ENCODE peak calls at places on chromosomes 6 and 20, in seven cellular contexts. V, I, O, C, X, J and M are unnamed samples.

GRCh38 chr6:33080127-33081089 is 4.6 kb downstream of the HLA-DPB1 start:
- DNase-seq in V (peak), I (peak), O (peak), C (no peak), X (peak), J (peak), M (peak)

GRCh38 chr20:57713951-57714350 is 4.1 kb upstream of the PMEPA1 start:
- DNase-seq in V (no peak), I (no peak), O (no peak), C (no peak), X (no peak), J (no peak), M (no peak)

GRCh38 chr20:43415661-43416430 is 41.9 kb upstream of the SRSF6 start:
- DNase-seq in V (no peak), I (no peak), O (no peak), C (peak), X (no peak), J (peak), M (no peak)

GRCh38 chr20:58898629-58899028 is 46.1 kb downstream of the GNAS start:
- DNase-seq in V (no peak), I (no peak), O (no peak), C (no peak), X (no peak), J (no peak), M (no peak)

GRCh38 chr6:20630617-20631448 is 96.6 kb downstream of the CDKAL1 start:
- DNase-seq in V (no peak), I (no peak), O (no peak), C (no peak), X (no peak), J (peak), M (no peak)

GRCh38 chr20:62570403-62570802 is 71.9 kb upstream of the SLCO4A1 start:
- DNase-seq in V (no peak), I (no peak), O (no peak), C (no peak), X (no peak), J (no peak), M (no peak)

GRCh38 chr20:20207291-20207690 is 155.0 kb downstream of the CFAP61 start:
- DNase-seq in V (no peak), I (no peak), O (no peak), C (no peak), X (peak), J (peak), M (no peak)

GRCh38 chr20:24972341-24972740 is 20.2 kb downstream of the APMAP start:
- DNase-seq in V (no peak), I (no peak), O (no peak), C (no peak), X (no peak), J (no peak), M (no peak)

GRCh38 chr6:12291785-12292604 is 1.8 kb downstream of the EDN1 start:
- DNase-seq in V (peak), I (peak), O (peak), C (no peak), X (peak), J (peak), M (peak)

GRCh38 chr6:157225575-157225995 is 97.7 kb downstream of the TMEM242 start:
- DNase-seq in V (no peak), I (no peak), O (peak), C (no peak), X (no peak), J (no peak), M (no peak)

GRCh38 chr20:62405108-62405980 is 1.7 kb downstream of the CABLES2 start:
- DNase-seq in V (peak), I (no peak), O (no peak), C (peak), X (peak), J (peak), M (peak)

GRCh38 chr6:16184129-16184528 is 54.3 kb upstream of the GMPR start:
- DNase-seq in V (peak), I (no peak), O (no peak), C (peak), X (peak), J (peak), M (peak)

GRCh38 chr6:15246217-15247211 is 645 bp downstream of the JARID2 start:
- DNase-seq in V (peak), I (no peak), O (no peak), C (no peak), X (no peak), J (no peak), M (peak)

DNA sequence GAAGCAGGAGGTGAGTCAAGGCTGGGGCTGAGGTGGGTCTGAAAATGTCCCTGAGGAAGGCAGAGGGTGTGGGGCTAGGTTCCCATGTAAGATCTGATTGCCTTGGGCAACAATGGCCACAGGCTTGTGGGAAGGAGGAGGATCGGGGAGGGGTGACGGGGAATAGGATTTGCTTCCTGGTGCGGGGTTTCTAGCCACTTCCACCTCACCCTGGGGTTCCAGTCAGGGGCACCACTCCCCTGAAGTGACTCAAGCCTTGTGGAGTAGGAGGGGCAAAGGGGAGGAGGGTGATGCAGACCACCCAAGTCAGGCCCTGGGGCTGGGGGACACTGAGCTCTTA is 12.2 kb upstream of the SPDEF start:
- DNase-seq in V (no peak), I (no peak), O (no peak), C (no peak), X (no peak), J (no peak), M (no peak)
- H2AK5ac ChIP-seq in V (no peak), I (peak), O (no peak), C (no peak), X (no peak), J (no peak), M (no peak)

GRCh38 chr20:60147004-60147403 is 188.8 kb downstream of the CDH26 start:
- DNase-seq in V (no peak), I (no peak), O (no peak), C (no peak), X (no peak), J (no peak), M (no peak)
- H2AK5ac ChIP-seq in V (no peak), I (no peak), O (no peak), C (no peak), X (no peak), J (no peak), M (no peak)

DNA sequence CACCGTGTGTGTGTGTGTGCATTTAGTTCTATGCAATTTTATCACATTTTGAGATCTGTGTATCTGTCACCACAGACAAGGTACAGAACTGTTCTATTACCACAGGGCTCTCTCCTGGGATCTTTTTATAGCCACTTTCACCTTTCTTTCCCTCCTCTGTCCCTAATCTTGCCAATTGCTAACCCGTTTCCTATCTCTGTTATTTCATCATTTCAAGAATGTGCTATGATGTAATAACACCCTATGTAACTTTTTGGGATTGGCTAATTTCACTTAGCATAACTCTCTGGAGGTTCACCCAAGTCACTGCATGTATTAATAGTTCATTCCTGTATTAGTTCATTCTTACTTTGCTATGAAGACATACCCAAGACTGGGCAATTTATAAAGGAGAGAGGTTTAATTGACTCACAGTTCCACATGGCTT is 657.7 kb downstream of the QKI start:
- DNase-seq in V (no peak), I (no peak), O (no peak), C (no peak), X (no peak), J (no peak), M (no peak)
- H2AK5ac ChIP-seq in V (no peak), I (no peak), O (no peak), C (no peak), X (no peak), J (no peak), M (no peak)

DNA sequence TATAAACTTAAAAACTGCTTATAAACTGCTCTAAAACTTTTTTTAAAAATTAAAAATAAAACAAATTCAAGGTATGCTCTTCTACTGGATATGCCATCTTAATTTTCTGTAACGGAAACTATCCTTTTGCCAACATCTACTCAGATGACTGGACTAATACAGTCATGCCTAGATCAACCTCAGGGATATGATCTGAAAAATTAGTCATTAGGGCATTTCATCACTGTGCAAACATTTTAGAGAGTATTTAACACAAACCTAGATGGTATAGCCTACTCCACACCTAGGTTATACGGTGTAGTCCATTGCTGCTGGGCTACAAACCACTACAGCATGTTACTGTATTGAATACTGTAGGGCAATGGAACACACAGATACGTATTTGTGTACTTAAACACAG is 64.8 kb downstream of the TRIM27 start:
- DNase-seq in V (no peak), I (no peak), O (no peak), C (no peak), X (no peak), J (no peak), M (no peak)
- H2AK5ac ChIP-seq in V (no peak), I (no peak), O (no peak), C (no peak), X (no peak), J (no peak), M (no peak)

GRCh38 chr6:139391709-139392108 is 17.3 kb upstream of the CITED2 start:
- DNase-seq in V (no peak), I (no peak), O (no peak), C (no peak), X (no peak), J (no peak), M (no peak)
- H2AK5ac ChIP-seq in V (no peak), I (no peak), O (no peak), C (no peak), X (no peak), J (no peak), M (peak)

GRCh38 chr6:136980070-136980469 is 58.0 kb downstream of the SLC35D3 start:
- DNase-seq in V (no peak), I (no peak), O (no peak), C (no peak), X (no peak), J (no peak), M (no peak)
- H2AK5ac ChIP-seq in V (no peak), I (no peak), O (no peak), C (no peak), X (no peak), J (no peak), M (no peak)

GRCh38 chr20:50200482-50201104 is 10.0 kb downstream of the CEBPB start:
- DNase-seq in V (no peak), I (no peak), O (no peak), C (no peak), X (no peak), J (no peak), M (no peak)

GRCh38 chr20:50202677-50203076 is 12.0 kb downstream of the CEBPB start:
- DNase-seq in V (peak), I (no peak), O (no peak), C (no peak), X (no peak), J (no peak), M (no peak)

GRCh38 chr20:50207026-50207425 is 16.4 kb downstream of the CEBPB start:
- DNase-seq in V (no peak), I (no peak), O (no peak), C (peak), X (no peak), J (no peak), M (no peak)

GRCh38 chr20:50208085-50208491 is 17.5 kb downstream of the CEBPB start:
- DNase-seq in V (no peak), I (no peak), O (no peak), C (no peak), X (no peak), J (no peak), M (no peak)

GRCh38 chr20:50203951-50204937 is 13.6 kb downstream of the CEBPB start:
- DNase-seq in V (no peak), I (no peak), O (no peak), C (no peak), X (no peak), J (no peak), M (no peak)
- H2AK5ac ChIP-seq in V (no peak), I (no peak), O (no peak), C (no peak), X (no peak), J (no peak), M (no peak)

GRCh38 chr6:154792761-154793160 is 59.5 kb downstream of the SCAF8 start:
- DNase-seq in V (no peak), I (no peak), O (no peak), C (peak), X (no peak), J (no peak), M (peak)

GRCh38 chr6:154796484-154796883 is 63.3 kb downstream of the SCAF8 start:
- DNase-seq in V (no peak), I (no peak), O (no peak), C (no peak), X (no peak), J (peak), M (no peak)

GRCh38 chr6:154800338-154800737 is 67.1 kb downstream of the SCAF8 start:
- DNase-seq in V (no peak), I (no peak), O (no peak), C (no peak), X (no peak), J (no peak), M (no peak)

DNA sequence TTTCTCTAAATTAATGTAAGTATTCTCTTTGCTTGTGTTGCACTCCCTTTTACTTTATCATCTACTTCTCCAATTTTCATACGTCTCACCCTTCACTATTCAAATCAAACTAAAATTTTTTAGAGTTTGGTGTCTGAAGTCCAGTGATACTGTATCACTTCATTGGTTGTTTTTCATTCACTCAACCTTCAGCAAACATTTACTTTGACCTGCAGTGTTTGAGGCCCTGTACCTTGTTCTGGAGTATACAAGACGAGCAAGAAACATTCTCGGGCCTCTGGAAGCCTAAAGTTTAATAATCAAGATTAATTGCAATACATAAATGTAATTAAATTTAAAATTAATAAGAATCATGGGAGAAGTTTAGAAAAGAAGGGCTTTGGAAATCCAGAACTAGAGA is 64.6 kb downstream of the SCAF8 start:
- DNase-seq in V (no peak), I (no peak), O (no peak), C (no peak), X (no peak), J (no peak), M (no peak)
- H2AK5ac ChIP-seq in V (no peak), I (no peak), O (no peak), C (no peak), X (no peak), J (no peak), M (no peak)